ENCODE peak calls at places on chromosome 7, in ten cellular contexts. J is upper lobe of left lung, P is brain microvascular endothelial cell, I is ovary, A is GM06990, N is lower lobe of right lung, U is prostate gland, X is spleen, Y is GM12878, C is colonic mucosa. S is an unnamed sample. For H3K36me3 and H3K27me3, the result is how much of the 10 kb centered on the place peaks cover.

GRCh38 chr7:34062341-34062740 is 157.0 kb downstream of the BMPER start:
- DNase-seq in J (no peak), P (no peak), I (no peak), A (no peak), N (no peak), U (no peak), X (no peak), Y (no peak), C (no peak), S (no peak)

GRCh38 chr7:116670409-116671036 is 1.5 kb upstream of the MET start:
- DNase-seq in J (no peak), P (no peak), I (no peak), A (no peak), N (no peak), U (no peak), X (no peak), Y (no peak), C (no peak), S (no peak)

GRCh38 chr7:12013983-12014382 is 182.0 kb upstream of the THSD7A start:
- DNase-seq in J (no peak), P (no peak), I (no peak), A (no peak), N (no peak), U (no peak), X (no peak), Y (no peak), C (no peak), S (no peak)

GRCh38 chr7:36203081-36203775 is 50.2 kb downstream of the EEPD1 start:
- DNase-seq in J (no peak), P (no peak), I (no peak), A (no peak), N (no peak), U (no peak), X (no peak), Y (no peak), C (no peak), S (no peak)

GRCh38 chr7:151424799-151425198 is 15.0 kb upstream of the WDR86 start:
- DNase-seq in J (no peak), P (no peak), I (no peak), A (no peak), N (no peak), U (no peak), X (peak), Y (no peak), C (no peak), S (no peak)

GRCh38 chr7:16739863-16740622 is 13.5 kb upstream of the TSPAN13 start:
- DNase-seq in J (no peak), P (peak), I (peak), A (no peak), N (no peak), U (peak), X (no peak), Y (no peak), C (peak), S (no peak)

GRCh38 chr7:105577251-105577650 is 4.0 kb downstream of the EFCAB10 start:
- DNase-seq in J (no peak), P (no peak), I (no peak), A (no peak), N (no peak), U (no peak), X (no peak), Y (no peak), C (no peak), S (no peak)

GRCh38 chr7:105016083-105017075 is 2.4 kb downstream of the KMT2E start:
- DNase-seq in J (no peak), P (no peak), I (no peak), A (no peak), N (no peak), U (no peak), X (no peak), Y (no peak), C (no peak), S (no peak)

GRCh38 chr7:49670991-49671390 is 102.4 kb upstream of the VWC2 start:
- DNase-seq in J (no peak), P (no peak), I (no peak), A (no peak), N (no peak), U (no peak), X (no peak), Y (no peak), C (no peak), S (no peak)

GRCh38 chr7:16753932-16754571 is 497 bp downstream of the TSPAN13 start:
- DNase-seq in J (peak), P (peak), I (peak), A (peak), N (peak), U (peak), X (peak), Y (no peak), C (peak), S (peak)

GRCh38 chr7:26197153-26198115 is 3.1 kb downstream of the HNRNPA2B1 start:
- DNase-seq in J (no peak), P (no peak), I (no peak), A (peak), N (no peak), U (no peak), X (no peak), Y (no peak), C (no peak), S (no peak)

GRCh38 chr7:143934526-143935340 is at the start of gene OR2F2:
- DNase-seq in J (no peak), P (peak), I (no peak), A (no peak), N (no peak), U (no peak), X (no peak), Y (no peak), C (no peak), S (no peak)

GRCh38 chr7:136403591-136403990 is 426.4 kb upstream of the MTPN start:
- DNase-seq in J (no peak), P (no peak), I (no peak), A (no peak), N (no peak), U (no peak), X (no peak), Y (no peak), C (no peak), S (no peak)

GRCh38 chr7:80729586-80730320 is 91.3 kb downstream of the CD36 start:
- DNase-seq in J (no peak), P (no peak), I (peak), A (no peak), N (no peak), U (no peak), X (no peak), Y (no peak), C (no peak), S (no peak)

GRCh38 chr7:100892364-100893317 is 3.0 kb downstream of the ACHE start:
- DNase-seq in J (no peak), P (no peak), I (peak), A (no peak), N (no peak), U (no peak), X (peak), Y (no peak), C (no peak), S (peak)

GRCh38 chr7:80018941-80019808 is 115.5 kb upstream of the GNAI1 start:
- DNase-seq in J (peak), P (peak), I (peak), A (no peak), N (peak), U (no peak), X (no peak), Y (no peak), C (peak), S (peak)

GRCh38 chr7:37920305-37920618 is 178 bp upstream of the EPDR1 start:
- DNase-seq in J (no peak), P (no peak), I (no peak), A (no peak), N (no peak), U (no peak), X (no peak), Y (no peak), C (no peak), S (no peak)

GRCh38 chr7:92178928-92179373 is at the start of gene LRRD1:
- DNase-seq in J (peak), P (peak), I (peak), A (peak), N (peak), U (peak), X (peak), Y (peak), C (peak), S (peak)

GRCh38 chr7:16563281-16564022 is 36.8 kb downstream of the LRRC72 start:
- DNase-seq in J (no peak), P (no peak), I (no peak), A (no peak), N (no peak), U (no peak), X (no peak), Y (no peak), C (no peak), S (no peak)

GRCh38 chr7:128939861-128940410 is 2.2 kb downstream of the IRF5 start:
- DNase-seq in J (no peak), P (no peak), I (no peak), A (peak), N (peak), U (no peak), X (peak), Y (no peak), C (no peak), S (peak)

GRCh38 chr7:37149019-37149814 is 299.4 kb downstream of the ELMO1 start:
- DNase-seq in J (no peak), P (no peak), I (no peak), A (no peak), N (no peak), U (no peak), X (no peak), Y (no peak), C (no peak), S (no peak)

GRCh38 chr7:7761340-7761973 is 43.0 kb upstream of the RPA3 start:
- DNase-seq in J (no peak), P (no peak), I (no peak), A (no peak), N (no peak), U (no peak), X (no peak), Y (no peak), C (no peak), S (no peak)

GRCh38 chr7:70271617-70272081 is 673.4 kb downstream of the AUTS2 start:
- DNase-seq in J (no peak), P (no peak), I (no peak), A (no peak), N (no peak), U (peak), X (no peak), Y (no peak), C (no peak), S (no peak)

GRCh38 chr7:93407239-93407638 is 167.3 kb downstream of the CALCR start:
- DNase-seq in J (no peak), P (no peak), I (no peak), A (no peak), N (no peak), U (no peak), X (no peak), Y (no peak), C (no peak), S (no peak)

GRCh38 chr7:89666436-89666835 is 487.8 kb upstream of the STEAP1 start:
- DNase-seq in J (no peak), P (no peak), I (no peak), A (no peak), N (no peak), U (no peak), X (no peak), Y (no peak), C (no peak), S (no peak)

GRCh38 chr7:11458736-11459483 is 373.1 kb downstream of the THSD7A start:
- DNase-seq in J (no peak), P (peak), I (no peak), A (no peak), N (no peak), U (no peak), X (no peak), Y (no peak), C (no peak), S (no peak)

GRCh38 chr7:149558149-149558861 is 60.7 kb upstream of the ZNF746 start:
- DNase-seq in J (peak), P (no peak), I (no peak), A (no peak), N (no peak), U (no peak), X (no peak), Y (no peak), C (no peak), S (no peak)

GRCh38 chr7:114759347-114760062 is 162.4 kb upstream of the MDFIC start:
- DNase-seq in J (no peak), P (no peak), I (no peak), A (no peak), N (no peak), U (peak), X (no peak), Y (no peak), C (peak), S (no peak)

GRCh38 chr7:131197920-131198610 is 129.6 kb upstream of the MKLN1 start:
- DNase-seq in J (no peak), P (peak), I (no peak), A (no peak), N (no peak), U (no peak), X (no peak), Y (no peak), C (no peak), S (no peak)

GRCh38 chr7:107789647-107790046 is 13.4 kb downstream of the SLC26A3 start:
- DNase-seq in J (no peak), P (no peak), I (no peak), A (no peak), N (no peak), U (no peak), X (no peak), Y (no peak), C (no peak), S (no peak)

GRCh38 chr7:2714636-2715035 is 26.6 kb downstream of the AMZ1 start:
- DNase-seq in J (no peak), P (no peak), I (no peak), A (no peak), N (no peak), U (no peak), X (no peak), Y (no peak), C (no peak), S (no peak)

GRCh38 chr7:42155836-42156540 is 81.0 kb downstream of the GLI3 start:
- DNase-seq in J (no peak), P (no peak), I (no peak), A (no peak), N (no peak), U (no peak), X (no peak), Y (no peak), C (no peak), S (no peak)

GRCh38 chr7:115968166-115968565 is 62.4 kb downstream of the TFEC start:
- DNase-seq in J (no peak), P (no peak), I (no peak), A (no peak), N (no peak), U (no peak), X (no peak), Y (no peak), C (no peak), S (no peak)

GRCh38 chr7:152312316-152312715 is 123.5 kb downstream of the KMT2C start:
- DNase-seq in J (no peak), P (peak), I (no peak), A (no peak), N (no peak), U (no peak), X (no peak), Y (no peak), C (no peak), S (no peak)

GRCh38 chr7:107860981-107861652 is 29.9 kb upstream of the DLD start:
- DNase-seq in J (no peak), P (peak), I (no peak), A (no peak), N (no peak), U (no peak), X (no peak), Y (no peak), C (peak), S (no peak)

GRCh38 chr7:138755331-138755747 is 42.5 kb upstream of the TMEM213 start:
- DNase-seq in J (no peak), P (no peak), I (no peak), A (no peak), N (no peak), U (no peak), X (no peak), Y (no peak), C (no peak), S (peak)

GRCh38 chr7:126495001-126495400 is 757.7 kb downstream of the GRM8 start:
- DNase-seq in J (no peak), P (no peak), I (no peak), A (no peak), N (no peak), U (no peak), X (no peak), Y (no peak), C (no peak), S (no peak)

GRCh38 chr7:140455743-140456142 is 23.6 kb downstream of the MKRN1 start:
- DNase-seq in J (no peak), P (no peak), I (no peak), A (no peak), N (no peak), U (no peak), X (no peak), Y (no peak), C (peak), S (peak)

GRCh38 chr7:140454657-140455015 is 24.7 kb downstream of the MKRN1 start:
- DNase-seq in J (no peak), P (no peak), I (no peak), A (no peak), N (no peak), U (no peak), X (no peak), Y (no peak), C (no peak), S (no peak)

GRCh38 chr7:140453273-140453672 is 26.0 kb downstream of the MKRN1 start:
- DNase-seq in J (no peak), P (no peak), I (no peak), A (no peak), N (no peak), U (no peak), X (no peak), Y (no peak), C (no peak), S (no peak)

GRCh38 chr7:140458191-140458590 is 21.1 kb downstream of the MKRN1 start:
- DNase-seq in J (no peak), P (no peak), I (no peak), A (no peak), N (no peak), U (no peak), X (no peak), Y (no peak), C (no peak), S (no peak)

DNA sequence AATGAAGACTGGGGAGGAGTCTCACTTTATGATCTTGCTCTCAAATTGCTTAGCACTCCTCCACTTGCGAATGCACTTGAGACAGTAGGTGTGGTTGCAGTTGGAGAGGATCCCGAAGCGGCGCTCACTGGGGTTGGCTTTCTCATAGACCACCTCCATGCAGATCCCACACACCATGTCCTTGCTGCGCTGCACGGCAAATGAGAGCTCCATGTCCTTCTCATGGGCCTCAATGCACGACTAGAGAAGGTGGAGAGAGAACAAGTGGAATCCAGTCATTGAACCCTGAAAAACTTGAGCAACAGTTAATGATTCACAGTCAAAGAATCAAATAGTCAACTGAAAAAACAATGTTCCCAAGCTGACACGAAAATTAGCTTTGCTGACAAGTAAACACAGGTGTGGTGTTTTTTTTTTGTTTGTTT is 22.7 kb downstream of the MKRN1 start:
- DNase-seq in J (peak), P (no peak), I (no peak), A (no peak), N (no peak), U (no peak), X (no peak), Y (no peak), C (peak), S (no peak)
- H3K36me3 ChIP-seq in J (under half), P (under half), I (under half), A (under half), N (half or more), U (under half), X (half or more), Y (under half), C (under half), S (under half)

DNA sequence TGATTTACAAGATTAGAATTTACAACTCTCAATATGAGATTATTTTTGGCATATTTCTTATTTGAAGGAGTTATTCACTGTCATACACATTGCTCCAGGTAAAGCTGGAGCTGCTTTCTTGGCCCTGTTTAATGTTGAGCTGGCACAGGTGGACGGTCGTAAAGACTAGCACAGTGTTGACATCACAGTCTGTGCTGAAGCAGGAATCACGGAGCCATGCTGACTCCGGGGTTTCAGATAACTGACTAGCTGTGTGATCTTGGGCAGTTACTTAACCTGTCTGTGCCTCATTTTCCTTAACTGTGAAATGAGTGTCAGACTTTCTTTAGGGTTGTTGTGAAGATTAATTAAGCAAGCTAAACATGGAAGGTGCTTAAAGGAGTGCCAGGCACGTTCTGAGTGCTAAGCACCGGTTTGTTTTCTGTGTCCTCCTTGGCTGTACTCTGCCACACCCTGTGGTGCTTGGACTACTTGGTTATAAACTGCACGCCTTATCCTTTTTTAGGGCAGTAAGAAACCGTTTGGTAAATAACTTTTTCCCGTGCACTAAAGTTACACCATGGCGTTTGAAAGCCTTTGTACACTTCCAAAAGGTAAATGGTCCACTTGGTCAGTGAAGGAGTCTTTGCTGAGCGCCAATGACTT is 47.7 kb downstream of the DYNC2I1 start:
- DNase-seq in J (no peak), P (no peak), I (no peak), A (no peak), N (no peak), U (peak), X (no peak), Y (no peak), C (no peak), S (no peak)
- H3K27me3 ChIP-seq in J (under half), P (under half), I (under half), A (under half), N (under half), U (under half), X (under half), Y (under half), C (under half), S (under half)

DNA sequence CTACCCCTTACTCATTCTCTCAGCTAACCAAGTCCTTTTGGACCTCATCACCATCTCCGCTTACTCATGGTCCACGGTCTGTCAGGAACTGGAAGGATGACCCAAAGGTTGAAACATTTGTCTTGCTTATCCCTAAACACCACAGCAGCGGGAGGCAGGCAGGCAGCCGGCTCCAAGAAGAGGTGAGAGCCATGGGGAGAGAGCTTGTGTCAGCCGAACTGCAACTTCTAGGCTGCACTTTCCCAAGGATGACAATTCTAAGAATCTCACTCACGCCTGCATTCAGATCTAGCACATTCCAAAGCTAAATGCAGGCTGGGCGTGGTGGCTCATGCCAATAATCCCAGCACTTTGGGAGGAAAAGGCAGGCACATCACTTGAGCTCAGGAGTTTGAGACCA is 86.0 kb downstream of the SPDYE5 start:
- DNase-seq in J (no peak), P (no peak), I (no peak), A (no peak), N (no peak), U (no peak), X (no peak), Y (no peak), C (no peak), S (no peak)
- H3K36me3 ChIP-seq in J (under half), P (under half), I (under half), A (under half), N (half or more), U (under half), X (half or more), Y (under half), C (under half), S (under half)

DNA sequence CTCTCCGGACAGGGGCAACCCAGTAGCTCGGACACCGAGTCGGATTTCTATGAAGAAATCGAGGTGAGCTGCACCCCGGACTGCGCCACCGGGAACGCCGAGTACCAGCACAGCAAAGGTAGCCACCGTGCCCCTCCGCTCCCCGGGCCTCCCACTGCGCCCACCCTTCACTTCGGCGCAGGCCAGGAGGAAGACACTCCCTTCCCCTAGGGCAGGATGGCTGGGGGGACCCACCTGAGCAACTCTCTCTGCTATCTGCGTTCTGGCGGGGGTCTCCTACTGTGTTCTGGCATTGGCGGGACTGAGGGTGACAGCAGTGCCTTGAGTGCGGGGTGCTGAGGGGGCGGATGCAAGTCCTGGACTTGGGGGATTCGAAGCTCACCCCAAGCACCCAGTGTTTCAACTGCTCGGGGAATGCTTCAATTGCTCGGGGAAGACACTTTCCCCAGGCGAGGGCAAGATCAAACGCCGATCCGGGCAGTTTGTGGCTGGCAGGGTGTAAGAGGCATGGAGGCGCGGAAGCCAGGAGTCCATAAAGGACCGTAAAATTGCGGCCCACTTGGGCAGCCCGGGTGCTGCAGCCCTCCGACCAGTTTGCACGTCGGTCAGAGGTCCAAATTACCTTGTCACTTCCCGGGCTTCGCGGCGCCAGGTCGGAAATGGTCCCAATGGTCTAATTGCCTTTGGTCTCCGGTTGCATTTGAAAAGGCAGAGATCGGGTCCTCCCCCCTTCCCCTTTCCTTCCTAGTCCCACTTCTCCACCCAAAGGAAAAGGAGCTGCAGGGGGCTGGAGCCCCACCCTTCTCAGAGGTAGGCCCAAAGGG is 950 bp downstream of the EVX1 start:
- DNase-seq in J (no peak), P (no peak), I (no peak), A (no peak), N (no peak), U (no peak), X (no peak), Y (no peak), C (no peak), S (peak)
- H3K27me3 ChIP-seq in J (half or more), P (half or more), I (under half), A (under half), N (half or more), U (under half), X (half or more), Y (under half), C (half or more), S (half or more)